ENCODE peak calls at places on chromosomes 6 and 20, in four cellular contexts. O is activated naive CD8-positive, alpha-beta T cell treated with anti-CD3 and anti-CD28 coated beads for 36 hours; X is activated T-cell treated with anti-CD3 and anti-CD28 coated beads, Interleukin-2, amount 50 U/mL, for 4 hours; Q is CD8-positive, alpha-beta memory T cell. K is an unnamed sample.

GRCh38 chr20:8721098-8721497 is 347.8 kb upstream of the PLCB4 start:
- DNase-seq in O (no peak), X (no peak), Q (peak), K (peak)

GRCh38 chr20:40679119-40679637 is 9.9 kb downstream of the MAFB start:
- DNase-seq in O (no peak), X (no peak), Q (no peak), K (no peak)

GRCh38 chr6:16729183-16729696 is 32.0 kb downstream of the ATXN1 start:
- DNase-seq in O (no peak), X (no peak), Q (no peak), K (no peak)

GRCh38 chr6:108157234-108157971 is 8.4 kb upstream of the NR2E1 start:
- DNase-seq in O (no peak), X (no peak), Q (no peak), K (no peak)

GRCh38 chr20:62656205-62656918 is 14.1 kb downstream of the SLCO4A1 start:
- DNase-seq in O (no peak), X (no peak), Q (no peak), K (no peak)

GRCh38 chr6:40825085-40825484 is 213.9 kb downstream of the UNC5CL start:
- DNase-seq in O (no peak), X (no peak), Q (no peak), K (no peak)

GRCh38 chr20:45969712-45970634 is 2.0 kb downstream of the ZNF335 start:
- DNase-seq in O (no peak), X (no peak), Q (no peak), K (no peak)

GRCh38 chr6:39357998-39358686 is 35.6 kb upstream of the KCNK16 start:
- DNase-seq in O (no peak), X (no peak), Q (no peak), K (no peak)

GRCh38 chr6:37105782-37106137 is 64.2 kb upstream of the PIM1 start:
- DNase-seq in O (no peak), X (no peak), Q (no peak), K (no peak)

GRCh38 chr20:47561175-47561574 is 59.5 kb downstream of the NCOA3 start:
- DNase-seq in O (no peak), X (no peak), Q (no peak), K (no peak)

GRCh38 chr6:41093729-41094128 is 21.0 kb downstream of the NFYA start:
- DNase-seq in O (no peak), X (no peak), Q (no peak), K (no peak)

GRCh38 chr6:43687437-43688347 is at the start of gene MRPS18A:
- DNase-seq in O (peak), X (peak), Q (peak), K (peak)

GRCh38 chr6:133240511-133241087 is 558 bp upstream of the EYA4 start:
- DNase-seq in O (no peak), X (no peak), Q (no peak), K (peak)

GRCh38 chr6:68572525-68572924 is 62.6 kb upstream of the ADGRB3 start:
- DNase-seq in O (peak), X (no peak), Q (no peak), K (peak)

GRCh38 chr20:58463231-58463630 is 52.0 kb downstream of the APCDD1L start:
- DNase-seq in O (no peak), X (no peak), Q (no peak), K (no peak)

GRCh38 chr6:167706313-167707109 is 120.2 kb upstream of the AFDN start:
- DNase-seq in O (peak), X (peak), Q (peak), K (no peak)

GRCh38 chr20:3813758-3814581 is 6.4 kb upstream of the AP5S1 start:
- DNase-seq in O (peak), X (no peak), Q (peak), K (no peak)

GRCh38 chr20:18380908-18381529 is 85.8 kb downstream of the DZANK1 start:
- DNase-seq in O (no peak), X (no peak), Q (no peak), K (no peak)

GRCh38 chr20:12243327-12243726 is 325.6 kb downstream of the BTBD3 start:
- DNase-seq in O (no peak), X (no peak), Q (no peak), K (no peak)

GRCh38 chr20:37968726-37969401 is 64.4 kb downstream of the TTI1 start:
- DNase-seq in O (no peak), X (no peak), Q (no peak), K (no peak)

GRCh38 chr20:5696011-5696559 is 54.1 kb upstream of the SHLD1 start:
- DNase-seq in O (no peak), X (no peak), Q (no peak), K (no peak)

GRCh38 chr20:49594143-49594928 is 26.4 kb upstream of the PTGIS start:
- DNase-seq in O (peak), X (peak), Q (no peak), K (no peak)

GRCh38 chr20:38057351-38057972 is 23.9 kb downstream of the RPRD1B start:
- DNase-seq in O (peak), X (peak), Q (peak), K (peak)

GRCh38 chr6:6885521-6886088 is 222.2 kb upstream of the RREB1 start:
- DNase-seq in O (no peak), X (no peak), Q (no peak), K (no peak)

GRCh38 chr6:87483929-87484328 is 11.2 kb downstream of the SLC35A1 start:
- DNase-seq in O (no peak), X (no peak), Q (no peak), K (peak)

GRCh38 chr6:38391206-38391908 is 248.4 kb downstream of the BTBD9 start:
- DNase-seq in O (no peak), X (no peak), Q (no peak), K (peak)

GRCh38 chr6:25601797-25602679 is 50.0 kb upstream of the SCGN start:
- DNase-seq in O (no peak), X (no peak), Q (peak), K (no peak)

GRCh38 chr6:7617954-7618764 is 28.2 kb downstream of the SNRNP48 start:
- DNase-seq in O (no peak), X (no peak), Q (no peak), K (no peak)

GRCh38 chr20:23626040-23626620 is 11.6 kb downstream of the CST3 start:
- DNase-seq in O (no peak), X (no peak), Q (no peak), K (no peak)

GRCh38 chr6:82397962-82398692 is 34.5 kb downstream of the TPBG start:
- DNase-seq in O (no peak), X (no peak), Q (no peak), K (no peak)

GRCh38 chr6:30615958-30616810 is 859 bp downstream of the PPP1R10 start:
- DNase-seq in O (no peak), X (no peak), Q (peak), K (peak)

GRCh38 chr20:38023181-38024085 is 9.8 kb downstream of the TTI1 start:
- DNase-seq in O (no peak), X (no peak), Q (no peak), K (no peak)

GRCh38 chr6:52423971-52424381 is 3.8 kb downstream of the EFHC1 start:
- DNase-seq in O (no peak), X (no peak), Q (no peak), K (no peak)

GRCh38 chr6:156827382-156827781 is 50.2 kb downstream of the ARID1B start:
- DNase-seq in O (no peak), X (no peak), Q (no peak), K (no peak)

GRCh38 chr20:51091564-51092195 is 68.8 kb upstream of the KCNG1 start:
- DNase-seq in O (no peak), X (no peak), Q (no peak), K (no peak)

K was measured in glutamatergic neuron.